ENCODE peak calls at places on chromosomes 6 and 20, in four cellular contexts. One of them, this sample, is unnamed. For H3K36me3 and H3K4me1, the result is how much of the 10 kb centered on the place peaks cover.

GRCh38 chr20:58202039-58202438 is 26.4 kb downstream of the ANKRD60 start:
- DNase-seq in GM23248: peak
- DNase-seq in pancreas: no peak
- DNase-seq in thoracic aorta: no peak
- DNase-seq in this sample: no peak

GRCh38 chr6:32436995-32437836 is 2.5 kb upstream of the HLA-DRA start:
- DNase-seq in GM23248: peak
- DNase-seq in pancreas: no peak
- DNase-seq in thoracic aorta: no peak
- DNase-seq in this sample: no peak

GRCh38 chr20:50278684-50279531 is 88.3 kb downstream of the CEBPB start:
- DNase-seq in GM23248: peak
- DNase-seq in pancreas: peak
- DNase-seq in thoracic aorta: no peak
- DNase-seq in this sample: no peak

GRCh38 chr6:31414771-31415270 is 11.4 kb downstream of the MICA start:
- DNase-seq in thoracic aorta: no peak
- DNase-seq in GM23248: no peak
- DNase-seq in pancreas: no peak
- DNase-seq in this sample: no peak

GRCh38 chr20:12815369-12815768 is 193.4 kb upstream of the SPTLC3 start:
- DNase-seq in thoracic aorta: no peak
- DNase-seq in pancreas: no peak
- DNase-seq in GM23248: no peak
- DNase-seq in this sample: no peak

GRCh38 chr20:4469910-4470309 is 251.8 kb upstream of the PRND start:
- DNase-seq in thoracic aorta: no peak
- DNase-seq in GM23248: peak
- DNase-seq in pancreas: no peak
- DNase-seq in this sample: no peak

GRCh38 chr6:168062346-168063289 is 16.4 kb downstream of the FRMD1 start:
- DNase-seq in GM23248: no peak
- DNase-seq in thoracic aorta: no peak
- DNase-seq in pancreas: no peak
- DNase-seq in this sample: no peak

GRCh38 chr20:5767493-5768098 is 17.4 kb downstream of the SHLD1 start:
- DNase-seq in thoracic aorta: no peak
- DNase-seq in pancreas: no peak
- DNase-seq in GM23248: no peak
- DNase-seq in this sample: no peak

GRCh38 chr20:62896526-62896925 is 29.8 kb downstream of the DIDO1 start:
- DNase-seq in pancreas: no peak
- DNase-seq in thoracic aorta: no peak
- DNase-seq in GM23248: no peak
- DNase-seq in this sample: no peak

GRCh38 chr6:117226778-117227177 is 38.6 kb upstream of the VGLL2 start:
- DNase-seq in pancreas: no peak
- DNase-seq in GM23248: no peak
- DNase-seq in thoracic aorta: no peak
- DNase-seq in this sample: no peak

GRCh38 chr6:20292905-20293304 is 80.6 kb upstream of the MBOAT1 start:
- DNase-seq in thoracic aorta: no peak
- DNase-seq in pancreas: no peak
- DNase-seq in GM23248: no peak
- DNase-seq in this sample: no peak

GRCh38 chr6:8639928-8640649 is 204.7 kb upstream of the SLC35B3 start:
- DNase-seq in GM23248: no peak
- DNase-seq in pancreas: no peak
- DNase-seq in thoracic aorta: no peak
- DNase-seq in this sample: no peak
- H3K27ac ChIP-seq in GM23248: no peak
- H3K27ac ChIP-seq in pancreas: no peak
- H3K27ac ChIP-seq in thoracic aorta: no peak
- H3K27ac ChIP-seq in this sample: no peak

DNA sequence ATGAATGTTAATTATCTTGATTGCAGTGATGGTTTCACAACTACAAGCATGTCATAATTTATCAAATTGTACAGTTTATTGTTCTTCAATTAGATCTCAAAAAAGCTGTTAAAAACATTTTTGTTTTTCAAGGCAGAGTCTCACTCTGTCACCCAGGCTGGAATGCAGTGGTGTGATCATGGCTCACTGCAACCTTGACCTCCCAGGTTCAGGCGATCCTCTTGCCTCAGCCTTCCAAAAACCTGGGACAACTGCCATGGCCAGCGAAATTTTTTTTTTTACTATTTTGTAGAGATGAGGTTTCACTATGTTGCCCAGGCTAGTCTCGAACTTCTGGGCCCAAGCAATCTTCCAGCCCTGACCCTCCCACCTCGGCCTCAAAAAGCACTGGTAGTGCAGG is 286.1 kb downstream of the RNGTT start:
- DNase-seq in thoracic aorta: no peak
- DNase-seq in pancreas: no peak
- DNase-seq in GM23248: no peak
- DNase-seq in this sample: no peak
- H3K36me3 ChIP-seq in thoracic aorta: under half
- H3K36me3 ChIP-seq in pancreas: under half
- H3K36me3 ChIP-seq in GM23248: under half
- H3K36me3 ChIP-seq in this sample: under half

DNA sequence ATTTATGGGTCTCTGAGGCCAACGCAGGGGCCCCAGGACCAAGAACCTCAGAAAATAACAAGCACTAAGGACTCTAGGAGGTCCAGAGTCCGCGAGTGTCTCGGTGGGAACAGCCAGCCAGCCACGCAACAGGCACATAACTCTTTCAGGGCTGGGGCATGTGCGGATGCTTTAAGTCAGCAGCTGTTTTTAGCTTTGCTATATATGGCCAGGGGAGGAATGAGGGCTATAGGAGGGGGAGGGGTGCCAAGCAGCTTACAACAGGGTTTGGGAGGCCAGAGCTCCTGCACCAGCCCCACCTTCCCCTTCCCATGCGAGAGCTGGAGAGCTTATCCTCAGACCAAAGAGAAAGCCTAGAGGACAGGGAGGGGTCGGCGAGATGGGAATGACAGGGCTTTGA is 6.2 kb downstream of the JPH2 start:
- DNase-seq in pancreas: no peak
- DNase-seq in GM23248: peak
- DNase-seq in thoracic aorta: peak
- DNase-seq in this sample: no peak
- H3K4me1 ChIP-seq in pancreas: under half
- H3K4me1 ChIP-seq in GM23248: under half
- H3K4me1 ChIP-seq in thoracic aorta: under half
- H3K4me1 ChIP-seq in this sample: under half

DNA sequence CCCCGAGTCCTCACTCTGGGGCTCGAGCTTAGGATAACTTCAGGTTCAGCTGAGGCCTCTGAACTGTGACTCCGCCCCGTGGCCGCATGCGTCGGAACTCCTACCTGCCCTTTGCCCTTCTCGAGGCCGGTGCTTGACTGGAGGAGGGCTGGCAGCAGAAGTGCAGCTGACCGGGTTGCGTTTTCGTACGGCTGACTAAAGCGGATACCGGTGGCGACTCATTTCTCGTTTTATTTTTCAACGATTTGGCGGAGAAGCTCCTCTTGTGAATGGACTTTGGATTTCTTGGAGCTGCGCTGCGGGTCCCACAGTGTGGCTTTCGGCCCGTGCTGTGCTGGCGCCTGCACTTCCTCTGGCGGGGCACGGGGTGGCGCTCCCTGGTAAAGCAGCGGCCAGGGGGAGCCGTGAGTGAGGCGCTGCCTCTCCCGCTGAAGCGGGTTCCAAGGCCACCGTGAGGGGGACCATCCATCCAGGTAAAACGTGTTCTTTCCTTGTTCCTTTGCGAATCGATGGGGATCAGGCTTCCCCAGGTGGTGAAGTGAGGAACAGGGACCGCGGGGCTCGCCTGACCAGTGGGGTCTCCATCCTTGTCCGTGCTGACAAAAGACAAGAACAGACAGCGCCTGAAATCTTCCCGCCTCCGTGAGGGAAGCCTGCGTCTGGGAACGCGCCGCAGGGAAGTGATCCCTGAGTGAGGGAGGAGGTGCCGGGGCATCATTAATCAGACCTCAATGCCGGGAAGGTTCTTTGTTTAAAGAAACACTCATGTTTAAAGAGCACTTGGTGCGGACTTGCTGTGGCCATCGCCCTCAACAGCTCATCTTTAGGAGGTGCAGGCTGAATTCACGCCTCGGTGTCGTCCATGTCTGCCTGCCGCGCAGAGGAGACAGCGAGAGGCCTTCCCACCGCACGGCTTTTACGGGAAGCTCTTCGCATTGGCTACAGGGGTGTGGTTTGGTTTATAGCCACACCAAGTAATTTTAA is 38.8 kb downstream of the ERMARD start:
- DNase-seq in GM23248: peak
- DNase-seq in thoracic aorta: no peak
- DNase-seq in pancreas: peak
- DNase-seq in this sample: peak
- H3K27ac ChIP-seq in GM23248: peak
- H3K27ac ChIP-seq in thoracic aorta: peak
- H3K27ac ChIP-seq in pancreas: peak
- H3K27ac ChIP-seq in this sample: peak

GRCh38 chr6:15503346-15503680 is 159.5 kb downstream of the DTNBP1 start:
- DNase-seq in pancreas: no peak
- DNase-seq in thoracic aorta: no peak
- DNase-seq in GM23248: no peak
- DNase-seq in this sample: no peak

GRCh38 chr6:15501806-15502450 is 160.9 kb downstream of the DTNBP1 start:
- DNase-seq in thoracic aorta: no peak
- DNase-seq in GM23248: peak
- DNase-seq in pancreas: no peak
- DNase-seq in this sample: no peak

GRCh38 chr6:15504040-15504491 is 158.8 kb downstream of the DTNBP1 start:
- DNase-seq in GM23248: peak
- DNase-seq in thoracic aorta: no peak
- DNase-seq in pancreas: no peak
- DNase-seq in this sample: no peak

GRCh38 chr6:15500901-15501805 is 161.7 kb downstream of the DTNBP1 start:
- DNase-seq in GM23248: no peak
- DNase-seq in thoracic aorta: no peak
- DNase-seq in pancreas: no peak
- DNase-seq in this sample: no peak

DNA sequence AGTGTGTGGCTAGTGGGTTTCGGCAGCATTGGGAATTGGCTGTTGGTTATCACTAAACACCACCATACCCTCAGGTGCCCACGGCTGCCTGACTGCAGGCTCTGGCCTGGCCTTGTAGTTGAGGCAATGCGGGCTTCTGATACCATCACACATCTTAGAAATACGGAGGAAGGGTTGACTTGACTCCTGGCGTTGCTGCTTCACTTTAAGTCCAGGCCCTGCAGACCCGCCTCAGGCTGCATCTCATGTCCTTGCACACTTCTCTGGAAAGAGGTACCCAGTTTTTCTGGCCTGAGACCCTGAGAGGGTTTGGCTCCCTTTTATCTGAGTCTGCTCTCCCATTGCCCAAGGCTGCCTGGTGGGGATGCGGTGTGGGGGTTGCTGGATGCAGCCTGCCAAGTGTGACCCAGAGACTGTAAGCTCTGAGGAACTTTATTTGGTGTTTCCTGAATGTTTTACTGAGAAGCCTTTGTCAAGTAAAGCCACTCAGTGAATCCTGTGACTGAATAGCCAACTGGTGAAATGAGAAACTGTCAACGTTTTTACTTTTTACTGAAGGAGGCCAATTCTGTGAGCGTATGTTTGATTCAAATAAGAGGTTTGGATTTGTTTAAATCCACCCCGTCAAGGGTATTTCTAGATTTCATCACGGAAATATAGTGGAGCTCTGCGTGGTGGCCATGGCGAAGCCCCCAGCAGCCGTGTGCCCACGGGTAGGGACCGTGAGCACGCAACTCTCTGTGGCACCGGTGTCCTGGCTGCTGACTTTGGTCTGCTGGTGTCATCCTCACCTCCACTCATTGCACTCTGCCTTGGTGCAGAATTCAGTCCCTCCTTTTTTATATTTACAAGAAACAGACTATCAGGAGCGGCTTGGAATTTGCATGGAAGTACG is 160.1 kb downstream of the DTNBP1 start:
- DNase-seq in pancreas: no peak
- DNase-seq in thoracic aorta: no peak
- DNase-seq in GM23248: no peak
- DNase-seq in this sample: no peak
- H3K36me3 ChIP-seq in pancreas: under half
- H3K36me3 ChIP-seq in thoracic aorta: under half
- H3K36me3 ChIP-seq in GM23248: under half
- H3K36me3 ChIP-seq in this sample: half or more

DNA sequence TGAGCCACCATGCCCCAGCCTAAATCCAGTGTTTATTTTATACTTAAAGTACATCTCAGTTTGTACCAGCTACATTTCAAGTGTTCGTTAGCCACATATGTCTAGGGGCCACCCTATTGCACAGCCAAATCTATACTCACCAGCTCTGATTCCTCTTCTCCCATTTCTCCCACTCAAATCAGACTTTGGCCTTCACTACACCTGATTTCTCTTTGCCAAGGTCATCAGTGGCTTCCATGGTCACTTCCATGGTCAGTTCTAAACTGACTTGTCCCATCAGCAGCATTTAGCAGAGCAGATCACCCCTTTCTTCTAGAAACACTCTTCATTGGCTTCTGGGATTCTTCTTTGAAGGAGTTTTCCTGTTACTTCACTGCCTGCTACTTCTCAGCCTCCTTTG is 14.1 kb downstream of the GHRH start:
- DNase-seq in pancreas: no peak
- DNase-seq in thoracic aorta: no peak
- DNase-seq in GM23248: no peak
- DNase-seq in this sample: no peak
- H3K4me1 ChIP-seq in pancreas: under half
- H3K4me1 ChIP-seq in thoracic aorta: under half
- H3K4me1 ChIP-seq in GM23248: under half
- H3K4me1 ChIP-seq in this sample: under half

GRCh38 chr6:109455161-109455501 is 441 bp downstream of the MICAL1 start:
- DNase-seq in pancreas: no peak
- DNase-seq in thoracic aorta: no peak
- DNase-seq in GM23248: peak
- DNase-seq in this sample: no peak
- H3K27ac ChIP-seq in pancreas: peak
- H3K27ac ChIP-seq in thoracic aorta: peak
- H3K27ac ChIP-seq in GM23248: peak
- H3K27ac ChIP-seq in this sample: peak

DNA sequence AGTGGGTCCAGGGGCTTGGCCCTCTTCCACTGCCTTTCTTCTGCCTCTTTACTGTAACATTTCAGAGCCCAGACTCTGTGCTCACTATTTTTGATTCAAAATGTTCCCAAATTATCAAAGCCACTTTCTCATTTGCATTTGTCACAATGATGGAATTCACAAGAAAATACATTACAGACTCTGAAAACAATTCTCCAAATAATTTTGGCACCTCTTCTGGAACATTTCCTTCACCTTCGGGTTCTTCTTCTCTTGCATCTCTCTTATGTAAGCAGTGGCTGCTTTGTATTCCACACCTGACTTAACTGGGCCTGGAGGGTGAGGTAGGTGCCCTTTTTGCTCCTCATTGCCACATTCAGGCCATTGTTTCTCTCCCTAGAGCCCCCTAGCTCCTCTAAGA is 30.0 kb downstream of the ZNF184 start:
- DNase-seq in GM23248: no peak
- DNase-seq in pancreas: no peak
- DNase-seq in thoracic aorta: no peak
- DNase-seq in this sample: no peak
- H3K36me3 ChIP-seq in GM23248: under half
- H3K36me3 ChIP-seq in pancreas: under half
- H3K36me3 ChIP-seq in thoracic aorta: under half
- H3K36me3 ChIP-seq in this sample: under half